ENCODE peak calls at places on chromosomes 7 and 10, in four cellular contexts. F, C, T and I are unnamed samples.

GRCh38 chr10:30502266-30503058 is 68.5 kb downstream of the MAP3K8 start:
- DNase-seq in T (no peak), F (no peak), C (no peak), I (no peak)

GRCh38 chr10:97921581-97922377 is 72.1 kb downstream of the GOLGA7B start:
- DNase-seq in F (no peak), T (no peak), C (no peak), I (no peak)

GRCh38 chr10:23445591-23445990 is 6.7 kb downstream of the OTUD1 start:
- DNase-seq in T (no peak), F (no peak), C (no peak), I (no peak)

GRCh38 chr10:46516660-46517416 is 39.6 kb downstream of the GPRIN2 start:
- DNase-seq in C (no peak), T (peak), F (peak), I (no peak)

GRCh38 chr10:94217431-94217830 is 145.3 kb downstream of the NOC3L start:
- DNase-seq in C (no peak), F (no peak), T (no peak), I (no peak)

GRCh38 chr7:636396-636795 is 90.1 kb upstream of the DNAAF5 start:
- DNase-seq in T (no peak), C (peak), F (peak), I (no peak)

GRCh38 chr10:74824184-74825032 is 2.0 kb upstream of the KAT6B start:
- DNase-seq in F (no peak), C (no peak), T (no peak), I (no peak)

GRCh38 chr10:130573446-130573845 is 437.3 kb downstream of the GLRX3 start:
- DNase-seq in C (no peak), T (no peak), F (no peak), I (no peak)

GRCh38 chr7:45157653-45158401 is at the start of gene RAMP3:
- DNase-seq in F (no peak), C (no peak), T (peak), I (no peak)

GRCh38 chr7:95646350-95646749 is 50.0 kb upstream of the PDK4 start:
- DNase-seq in C (no peak), T (no peak), F (no peak), I (no peak)

GRCh38 chr10:63675171-63675570 is 154.0 kb downstream of the REEP3 start:
- DNase-seq in C (no peak), F (no peak), T (no peak), I (no peak)

GRCh38 chr7:10128748-10129147 is 844.9 kb upstream of the PHF14 start:
- DNase-seq in T (no peak), C (no peak), F (no peak), I (no peak)

GRCh38 chr7:155090647-155091046 is 20.5 kb downstream of the HTR5A start:
- DNase-seq in F (no peak), C (no peak), T (no peak), I (no peak)

GRCh38 chr10:124996854-124997215 is 54.9 kb downstream of the ZRANB1 start:
- DNase-seq in T (no peak), C (no peak), F (no peak), I (no peak)

GRCh38 chr7:35505031-35505430 is 189.9 kb downstream of the HERPUD2 start:
- DNase-seq in T (no peak), F (no peak), C (no peak), I (no peak)

GRCh38 chr10:98323221-98324164 is 55.5 kb upstream of the LOXL4 start:
- DNase-seq in T (peak), C (peak), F (peak), I (no peak)

GRCh38 chr10:1297566-1298301 is 241.5 kb downstream of the WDR37 start:
- DNase-seq in F (no peak), T (no peak), C (no peak), I (no peak)

GRCh38 chr10:88908194-88908593 is 28.1 kb downstream of the STAMBPL1 start:
- DNase-seq in F (no peak), C (no peak), T (no peak), I (no peak)

GRCh38 chr10:72810976-72811375 is 82.6 kb upstream of the OIT3 start:
- DNase-seq in F (no peak), C (no peak), T (no peak), I (no peak)

GRCh38 chr10:101285519-101286070 is 56.3 kb upstream of the LBX1 start:
- DNase-seq in F (no peak), C (no peak), T (no peak), I (no peak)

GRCh38 chr10:101284171-101285092 is 55.2 kb upstream of the LBX1 start:
- DNase-seq in F (no peak), T (no peak), C (no peak), I (no peak)

GRCh38 chr10:101282937-101283336 is 53.7 kb upstream of the LBX1 start:
- DNase-seq in T (no peak), F (no peak), C (no peak), I (no peak)

GRCh38 chr10:101285093-101285463 is 55.8 kb upstream of the LBX1 start:
- DNase-seq in T (no peak), C (no peak), F (no peak), I (no peak)

DNA sequence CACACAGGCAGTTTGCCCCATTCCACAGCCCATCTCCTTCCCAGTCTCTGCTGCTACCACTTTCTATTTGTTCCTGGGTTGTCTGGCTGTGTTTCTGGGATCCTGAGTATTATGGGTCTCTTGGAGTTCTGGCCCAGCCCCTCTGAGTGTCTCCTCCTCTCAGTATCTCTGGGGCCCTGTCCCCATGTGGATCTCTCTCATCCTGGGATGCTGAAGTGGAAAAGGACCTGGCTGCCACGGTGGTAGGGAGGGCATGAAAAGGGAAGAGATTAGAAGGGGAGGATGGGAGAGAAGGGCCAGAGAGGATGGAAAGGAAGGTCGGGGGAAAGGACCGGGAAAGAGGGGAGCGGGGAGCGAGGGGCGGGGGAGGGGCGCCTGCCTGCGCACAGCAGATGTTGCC is 54.5 kb upstream of the LBX1 start:
- DNase-seq in C (no peak), F (no peak), T (no peak), I (no peak)
- H3K4me3 ChIP-seq in C (no peak), F (no peak), T (peak), I (peak)

GRCh38 chr10:3848005-3848767 is 63.2 kb upstream of the KLF6 start:
- DNase-seq in C (no peak), T (no peak), F (no peak), I (no peak)
- H3K27ac ChIP-seq in C (no peak), T (no peak), F (no peak), I (no peak)

DNA sequence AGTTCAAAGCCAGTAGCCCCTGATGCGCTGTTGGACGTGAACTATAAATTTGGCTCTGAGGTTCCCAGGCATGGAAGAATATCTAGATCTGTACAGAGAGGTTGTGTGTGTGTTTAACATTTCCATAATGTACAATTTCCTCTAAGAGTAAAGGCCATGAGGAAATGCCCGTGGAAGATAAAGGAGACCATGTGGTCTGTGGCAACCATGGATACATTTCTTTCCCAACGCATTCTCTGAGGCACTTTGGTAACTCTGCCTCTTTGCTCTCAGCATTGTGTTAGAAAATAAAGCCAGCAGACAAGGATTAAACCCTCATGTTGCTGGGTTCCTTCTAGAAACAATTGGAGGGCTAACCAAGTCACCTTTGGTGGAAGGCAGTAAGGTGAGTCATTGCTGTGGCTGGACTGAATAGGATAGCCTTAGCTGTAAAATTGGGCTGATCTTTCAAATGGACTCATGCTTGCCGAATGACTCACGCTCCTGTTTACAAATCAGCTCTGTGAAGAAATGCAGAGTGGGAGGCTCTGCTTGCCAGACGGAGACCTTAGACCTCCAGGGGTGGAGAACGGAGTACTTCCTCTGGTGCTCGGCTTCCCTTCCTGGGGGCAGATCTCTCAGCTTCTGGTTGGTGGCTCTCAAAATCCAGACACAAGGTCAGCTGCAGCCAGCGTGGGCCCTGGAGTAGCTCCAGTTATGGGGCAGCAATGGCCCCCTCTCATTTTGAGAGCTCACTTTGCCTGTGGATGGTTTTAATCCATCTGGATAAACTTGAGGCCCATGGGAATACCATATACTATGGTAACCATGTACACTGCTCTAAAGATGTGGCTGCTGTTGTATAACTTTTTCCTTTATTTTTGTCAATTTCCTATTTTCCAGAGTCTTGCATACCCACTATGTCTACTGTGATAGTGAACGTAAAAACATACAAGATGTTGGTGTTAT is 137.3 kb downstream of the TCF7L2 start:
- DNase-seq in F (peak), C (peak), T (no peak), I (peak)
- H3K4me3 ChIP-seq in F (no peak), C (peak), T (no peak), I (no peak)

GRCh38 chr10:126212653-126213052 is 175.6 kb downstream of the ADAM12 start:
- DNase-seq in C (no peak), T (no peak), F (no peak), I (no peak)

GRCh38 chr10:126215767-126216166 is 172.5 kb downstream of the ADAM12 start:
- DNase-seq in T (no peak), F (no peak), C (no peak), I (no peak)

GRCh38 chr10:126218174-126218573 is 170.1 kb downstream of the ADAM12 start:
- DNase-seq in T (no peak), C (no peak), F (no peak), I (no peak)

GRCh38 chr10:126216221-126216701 is 172.0 kb downstream of the ADAM12 start:
- DNase-seq in T (no peak), F (no peak), C (no peak), I (no peak)

DNA sequence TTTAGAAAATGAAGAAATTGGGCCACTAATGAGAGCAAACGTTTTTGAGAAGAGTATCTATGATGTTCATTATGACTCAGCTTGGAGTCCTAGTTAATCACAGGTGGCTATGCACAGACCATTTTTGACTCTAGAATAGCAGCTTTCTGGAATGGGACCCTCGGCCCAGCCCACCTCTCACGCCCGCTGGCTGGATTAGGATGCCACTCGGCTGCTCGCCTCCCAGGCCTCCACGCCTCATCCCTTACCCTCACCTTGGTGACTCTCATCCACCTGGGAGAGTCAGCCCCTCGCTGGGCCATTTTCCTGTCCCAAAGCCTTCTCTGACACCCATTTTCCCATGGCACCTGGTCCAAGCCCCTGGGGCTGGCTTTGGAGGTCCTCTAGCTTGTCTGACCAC is 173.6 kb downstream of the ADAM12 start:
- DNase-seq in F (no peak), C (no peak), T (no peak), I (no peak)
- H3K27ac ChIP-seq in F (no peak), C (no peak), T (no peak), I (no peak)